ENCODE peak calls at places on chromosome 5, in eight cellular contexts. T, D, Q, Z, I, X, E and A are unnamed samples.

GRCh38 chr5:123582570-123583293 is 70.8 kb downstream of the CSNK1G3 start:
- DNase-seq in T (no peak), D (no peak), Q (no peak), Z (no peak), I (no peak), X (no peak), E (peak), A (no peak)

GRCh38 chr5:33888582-33888981 is 3.2 kb downstream of the ADAMTS12 start:
- DNase-seq in T (no peak), D (no peak), Q (no peak), Z (no peak), I (no peak), X (no peak), E (no peak), A (no peak)

GRCh38 chr5:170184007-170184687 is 48.6 kb upstream of the C5orf58 start:
- DNase-seq in T (peak), D (peak), Q (peak), Z (peak), I (peak), X (peak), E (peak), A (peak)

GRCh38 chr5:116137544-116138378 is 52.9 kb downstream of the COMMD10 start:
- DNase-seq in T (no peak), D (no peak), Q (no peak), Z (no peak), I (no peak), X (peak), E (peak), A (no peak)

GRCh38 chr5:84383296-84383815 is 1.3 kb downstream of the EDIL3 start:
- DNase-seq in T (no peak), D (no peak), Q (no peak), Z (no peak), I (no peak), X (no peak), E (no peak), A (no peak)

GRCh38 chr5:149267241-149267973 is 4.3 kb upstream of the AFAP1L1 start:
- DNase-seq in T (peak), D (no peak), Q (no peak), Z (no peak), I (no peak), X (no peak), E (no peak), A (no peak)

GRCh38 chr5:177131711-177132503 is 1.7 kb upstream of the NSD1 start:
- DNase-seq in T (peak), D (no peak), Q (no peak), Z (no peak), I (no peak), X (no peak), E (peak), A (no peak)

GRCh38 chr5:32589431-32589830 is 4.1 kb downstream of the SUB1 start:
- DNase-seq in T (no peak), D (no peak), Q (no peak), Z (no peak), I (no peak), X (no peak), E (no peak), A (no peak)

GRCh38 chr5:82151622-82152021 is 126.5 kb downstream of the RPS23 start:
- DNase-seq in T (no peak), D (no peak), Q (no peak), Z (no peak), I (no peak), X (no peak), E (no peak), A (no peak)

GRCh38 chr5:127865273-127865672 is 162.1 kb downstream of the CCDC192 start:
- DNase-seq in T (no peak), D (peak), Q (no peak), Z (no peak), I (no peak), X (no peak), E (peak), A (no peak)

GRCh38 chr5:107570805-107571531 is 99.8 kb downstream of the EFNA5 start:
- DNase-seq in T (no peak), D (peak), Q (no peak), Z (no peak), I (peak), X (peak), E (peak), A (no peak)

GRCh38 chr5:95866431-95867063 is 44.0 kb upstream of the GLRX start:
- DNase-seq in T (no peak), D (no peak), Q (no peak), Z (no peak), I (no peak), X (no peak), E (no peak), A (no peak)

GRCh38 chr5:68149189-68149588 is 66.4 kb upstream of the PIK3R1 start:
- DNase-seq in T (no peak), D (no peak), Q (no peak), Z (no peak), I (no peak), X (no peak), E (no peak), A (no peak)

GRCh38 chr5:96942911-96943310 is 7.0 kb downstream of the LNPEP start:
- DNase-seq in T (no peak), D (no peak), Q (no peak), Z (no peak), I (no peak), X (no peak), E (no peak), A (no peak)

GRCh38 chr5:34957299-34957698 is 27.9 kb downstream of the DNAJC21 start:
- DNase-seq in T (no peak), D (no peak), Q (no peak), Z (no peak), I (no peak), X (no peak), E (peak), A (no peak)

GRCh38 chr5:37720550-37720952 is 119.3 kb downstream of the GDNF start:
- DNase-seq in T (no peak), D (no peak), Q (no peak), Z (no peak), I (no peak), X (no peak), E (no peak), A (no peak)

GRCh38 chr5:138224712-138225111 is 11.6 kb upstream of the CDC23 start:
- DNase-seq in T (no peak), D (no peak), Q (no peak), Z (no peak), I (no peak), X (no peak), E (no peak), A (no peak)

GRCh38 chr5:27080147-27080546 is 41.8 kb upstream of the CDH9 start:
- DNase-seq in T (no peak), D (no peak), Q (no peak), Z (no peak), I (no peak), X (no peak), E (no peak), A (no peak)

GRCh38 chr5:67061511-67061910 is 135.1 kb downstream of the CD180 start:
- DNase-seq in T (no peak), D (no peak), Q (no peak), Z (no peak), I (no peak), X (no peak), E (no peak), A (no peak)

GRCh38 chr5:138849439-138849838 is 25.7 kb downstream of the LRRTM2 start:
- DNase-seq in T (no peak), D (no peak), Q (no peak), Z (no peak), I (peak), X (no peak), E (no peak), A (no peak)

GRCh38 chr5:172102913-172103629 is 85.0 kb downstream of the STK10 start:
- DNase-seq in T (no peak), D (no peak), Q (no peak), Z (peak), I (peak), X (peak), E (peak), A (no peak)

GRCh38 chr5:168578506-168579205 is 512 bp downstream of the PANK3 start:
- DNase-seq in T (peak), D (no peak), Q (no peak), Z (no peak), I (no peak), X (peak), E (peak), A (no peak)